ENCODE peak calls at places on chromosomes 16 and 17, in four cellular contexts. A is tibial nerve; O is spleen; T is CD8-positive, alpha-beta memory T cell. J is an unnamed sample.

GRCh38 chr17:7673239-7673638 is 14.1 kb downstream of the TP53 start:
- DNase-seq in A (no peak), O (no peak), T (no peak), J (no peak)

GRCh38 chr16:1094601-1095449 is 1.2 kb downstream of the C1QTNF8 start:
- DNase-seq in A (no peak), O (no peak), T (no peak), J (no peak)

GRCh38 chr16:2532494-2533141 is 1.4 kb upstream of the CEMP1 start:
- DNase-seq in A (peak), O (peak), T (peak), J (peak)

GRCh38 chr17:28895794-28896447 is 1.6 kb downstream of the FLOT2 start:
- DNase-seq in A (no peak), O (peak), T (no peak), J (no peak)

GRCh38 chr16:58563235-58563634 is 47.9 kb downstream of the SETD6 start:
- DNase-seq in A (no peak), O (no peak), T (no peak), J (peak)

GRCh38 chr16:5578980-5579379 is 481.4 kb upstream of the EEF2KMT start:
- DNase-seq in A (no peak), O (no peak), T (no peak), J (no peak)

GRCh38 chr17:32441886-32442285 is 2.4 kb upstream of the PSMD11 start:
- DNase-seq in A (no peak), O (no peak), T (no peak), J (no peak)

GRCh38 chr17:79053251-79053925 is 21.2 kb upstream of the ENGASE start:
- DNase-seq in A (no peak), O (peak), T (no peak), J (peak)

GRCh38 chr16:9484436-9484835 is 393.0 kb downstream of the HAPSTR1 start:
- DNase-seq in A (no peak), O (no peak), T (no peak), J (no peak)

GRCh38 chr16:68246671-68247070 is 1.5 kb downstream of the PLA2G15 start:
- DNase-seq in A (no peak), O (no peak), T (no peak), J (no peak)

GRCh38 chr17:303161-303560 is 49.4 kb downstream of the RPH3AL start:
- DNase-seq in A (no peak), O (no peak), T (no peak), J (no peak)

GRCh38 chr17:18011286-18011685 is 27.7 kb downstream of the ATPAF2 start:
- DNase-seq in A (no peak), O (peak), T (no peak), J (no peak)

GRCh38 chr17:55273579-55274370 is 9.0 kb downstream of the HLF start:
- DNase-seq in A (no peak), O (no peak), T (no peak), J (no peak)

GRCh38 chr17:76644995-76645394 is 1.4 kb upstream of the ST6GALNAC1 start:
- DNase-seq in A (no peak), O (no peak), T (no peak), J (no peak)

GRCh38 chr17:78725448-78726021 is 56.5 kb downstream of the CYTH1 start:
- DNase-seq in A (no peak), O (no peak), T (no peak), J (no peak)

GRCh38 chr16:29757950-29758466 is 12.2 kb upstream of the C16orf54 start:
- DNase-seq in A (no peak), O (no peak), T (no peak), J (no peak)

DNA sequence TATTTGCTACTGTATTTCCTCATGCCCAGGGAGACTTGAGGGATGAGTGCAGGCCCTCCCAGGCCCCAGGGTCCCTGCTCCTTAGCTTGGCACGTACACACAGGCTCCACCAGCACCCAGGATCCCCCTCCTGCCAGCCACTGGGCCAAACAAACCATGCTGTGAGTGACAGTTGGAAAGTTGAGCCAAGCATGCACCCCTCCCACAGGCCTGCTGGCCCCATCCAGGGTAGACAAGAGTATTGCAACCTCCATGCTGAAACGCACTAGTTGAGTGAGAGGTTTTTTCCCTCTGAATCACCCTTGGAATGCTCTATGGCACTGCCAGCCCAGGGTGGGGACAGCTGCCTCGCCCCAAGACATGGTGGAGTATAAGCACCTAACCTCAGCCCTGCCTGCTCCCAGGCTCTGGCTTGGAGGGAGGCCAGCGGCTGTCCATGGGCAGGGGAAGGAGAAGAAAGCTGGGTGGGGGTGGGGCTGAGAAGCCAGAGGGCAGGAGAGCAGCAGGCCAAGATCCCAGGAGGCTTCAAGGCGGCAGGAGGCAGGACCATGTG is 49.6 kb downstream of the PITPNM3 start:
- DNase-seq in A (no peak), O (no peak), T (no peak), J (peak)
- H3K27ac ChIP-seq in A (no peak), O (peak), T (no peak), J (peak)

GRCh38 chr17:73278049-73278464 is 16.4 kb upstream of the CPSF4L start:
- DNase-seq in A (peak), O (no peak), T (no peak), J (no peak)

GRCh38 chr17:73279704-73280103 is 18.0 kb upstream of the CPSF4L start:
- DNase-seq in A (no peak), O (no peak), T (no peak), J (no peak)

GRCh38 chr17:73281926-73282325 is 20.2 kb upstream of the CPSF4L start:
- DNase-seq in A (no peak), O (no peak), T (no peak), J (no peak)

GRCh38 chr17:73280191-73280590 is 18.5 kb upstream of the CPSF4L start:
- DNase-seq in A (no peak), O (no peak), T (no peak), J (no peak)

GRCh38 chr17:73278465-73279453 is 17.1 kb upstream of the CPSF4L start:
- DNase-seq in A (peak), O (no peak), T (no peak), J (no peak)
- H3K27ac ChIP-seq in A (peak), O (no peak), T (no peak), J (no peak)

GRCh38 chr17:81967533-81968395 is 6.8 kb upstream of the NOTUM start:
- DNase-seq in A (peak), O (peak), T (peak), J (no peak)
- H3K27ac ChIP-seq in A (no peak), O (no peak), T (no peak), J (no peak)

GRCh38 chr17:10116267-10116666 is 82.1 kb downstream of the GAS7 start:
- DNase-seq in A (no peak), O (no peak), T (no peak), J (no peak)
- H3K27ac ChIP-seq in A (peak), O (no peak), T (no peak), J (no peak)

DNA sequence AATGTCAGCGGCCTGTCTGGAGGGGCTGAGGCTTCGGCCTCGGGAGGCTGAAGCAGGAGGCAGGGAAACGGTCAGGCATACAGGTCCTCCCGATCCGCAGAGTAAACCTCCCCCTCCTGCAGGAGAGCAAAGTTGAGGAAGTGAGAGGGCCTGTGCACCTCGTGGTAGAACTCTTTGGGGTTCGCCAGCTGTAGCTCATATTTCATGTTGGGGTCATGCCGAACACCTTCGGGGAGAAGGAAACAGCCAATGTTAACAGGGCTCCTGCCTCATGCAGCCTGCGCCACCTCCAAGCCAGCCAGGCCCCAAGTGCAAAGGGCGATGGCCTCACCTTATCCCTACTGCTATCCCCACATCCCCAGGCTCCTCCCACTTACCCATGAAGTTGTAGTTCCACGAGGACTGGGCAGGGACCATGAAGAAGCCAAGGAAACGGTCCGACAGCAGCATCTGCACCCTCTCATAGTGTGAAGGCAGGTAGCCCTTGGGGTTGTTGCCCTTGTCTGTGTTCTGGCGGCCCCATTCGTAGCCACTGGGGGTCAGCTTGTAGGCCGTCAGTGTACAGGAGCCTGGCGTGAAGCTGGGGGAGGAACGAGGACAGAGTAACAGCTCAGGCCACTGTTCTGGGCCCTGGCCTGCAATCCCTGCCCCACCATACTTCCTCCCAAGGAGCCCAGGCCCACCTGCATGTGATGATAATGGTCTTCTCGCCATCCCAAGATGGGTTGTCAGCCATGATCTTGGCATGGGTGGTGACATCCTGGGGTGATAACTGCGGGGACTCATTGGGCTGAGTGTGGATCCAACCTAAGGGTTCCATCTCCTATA is 1.3 kb upstream of the RILP start:
- DNase-seq in A (no peak), O (peak), T (no peak), J (no peak)
- H3K27ac ChIP-seq in A (peak), O (peak), T (peak), J (no peak)

GRCh38 chr17:16418684-16419066 is 3.3 kb downstream of the TRPV2 start:
- DNase-seq in A (no peak), O (no peak), T (peak), J (no peak)

GRCh38 chr17:16417896-16418683 is 2.7 kb downstream of the TRPV2 start:
- DNase-seq in A (no peak), O (peak), T (peak), J (peak)

GRCh38 chr17:16417399-16417798 is 2.0 kb downstream of the TRPV2 start:
- DNase-seq in A (no peak), O (peak), T (no peak), J (no peak)

GRCh38 chr17:16419929-16420271 is 4.5 kb downstream of the TRPV2 start:
- DNase-seq in A (no peak), O (no peak), T (peak), J (peak)

GRCh38 chr17:16419074-16419928 is 3.9 kb downstream of the TRPV2 start:
- DNase-seq in A (no peak), O (no peak), T (peak), J (no peak)
- H3K27ac ChIP-seq in A (peak), O (no peak), T (peak), J (peak)

J was measured in foreskin keratinocyte.